ENCODE peak calls at places on chromosomes 16 and 17, in eight cellular contexts. X is gastrocnemius medialis, I is lung, P is HepG2, N is neural progenitor cell, F is K562, E is upper lobe of right lung, G is transverse colon. R is an unnamed sample.

GRCh38 chr16:2842340-2843000 is 12.4 kb downstream of the ZG16B start:
- DNase-seq in X (no peak), I (peak; percentile 61), P (no peak), N (peak; percentile 69), F (peak; percentile 84), E (peak; percentile 80), G (peak; percentile 52), R (no peak)

GRCh38 chr17:62616993-62617893 is 10.2 kb upstream of the MRC2 start:
- DNase-seq in X (no peak), I (no peak), P (peak; percentile 97), N (peak; percentile 81), F (no peak), E (no peak), G (no peak), R (no peak)

GRCh38 chr17:53721101-53721500 is 101.6 kb upstream of the KIF2B start:
- DNase-seq in X (no peak), I (no peak), P (no peak), N (no peak), F (no peak), E (no peak), G (no peak), R (no peak)

GRCh38 chr16:1082952-1083675 is 10.6 kb downstream of the SSTR5 start:
- DNase-seq in X (no peak), I (no peak), P (peak; percentile 49), N (no peak), F (no peak), E (no peak), G (no peak), R (peak; percentile 64)

GRCh38 chr16:1559446-1559975 is 26.0 kb downstream of the TMEM204 start:
- DNase-seq in X (no peak), I (no peak), P (no peak), N (no peak), F (no peak), E (no peak), G (no peak), R (no peak)

GRCh38 chr16:11272484-11272883 is 945 bp downstream of the PRM3 start:
- DNase-seq in X (no peak), I (no peak), P (no peak), N (no peak), F (no peak), E (no peak), G (no peak), R (no peak)

GRCh38 chr16:89864421-89864820 is 9.0 kb upstream of the TCF25 start:
- DNase-seq in X (no peak), I (no peak), P (no peak), N (no peak), F (no peak), E (no peak), G (no peak), R (peak; percentile 21)

GRCh38 chr16:84226026-84226425 is 13.8 kb downstream of the KCNG4 start:
- DNase-seq in X (no peak), I (no peak), P (no peak), N (no peak), F (no peak), E (no peak), G (no peak), R (no peak)

GRCh38 chr16:75653926-75654325 is 6.4 kb downstream of the TERF2IP start:
- DNase-seq in X (no peak), I (no peak), P (no peak), N (no peak), F (no peak), E (no peak), G (no peak), R (no peak)

GRCh38 chr16:74622005-74622404 is 15.1 kb upstream of the GLG1 start:
- DNase-seq in X (no peak), I (no peak), P (no peak), N (no peak), F (no peak), E (no peak), G (no peak), R (no peak)

GRCh38 chr17:47423406-47424295 is 99.9 kb downstream of the EFCAB13 start:
- DNase-seq in X (no peak), I (no peak), P (no peak), N (peak; percentile 50), F (no peak), E (peak; percentile 69), G (peak; percentile 58), R (peak; percentile 20)

GRCh38 chr17:44901323-44901965 is 2.2 kb upstream of the EFTUD2 start:
- DNase-seq in X (no peak), I (no peak), P (no peak), N (no peak), F (no peak), E (no peak), G (no peak), R (no peak)

DNA sequence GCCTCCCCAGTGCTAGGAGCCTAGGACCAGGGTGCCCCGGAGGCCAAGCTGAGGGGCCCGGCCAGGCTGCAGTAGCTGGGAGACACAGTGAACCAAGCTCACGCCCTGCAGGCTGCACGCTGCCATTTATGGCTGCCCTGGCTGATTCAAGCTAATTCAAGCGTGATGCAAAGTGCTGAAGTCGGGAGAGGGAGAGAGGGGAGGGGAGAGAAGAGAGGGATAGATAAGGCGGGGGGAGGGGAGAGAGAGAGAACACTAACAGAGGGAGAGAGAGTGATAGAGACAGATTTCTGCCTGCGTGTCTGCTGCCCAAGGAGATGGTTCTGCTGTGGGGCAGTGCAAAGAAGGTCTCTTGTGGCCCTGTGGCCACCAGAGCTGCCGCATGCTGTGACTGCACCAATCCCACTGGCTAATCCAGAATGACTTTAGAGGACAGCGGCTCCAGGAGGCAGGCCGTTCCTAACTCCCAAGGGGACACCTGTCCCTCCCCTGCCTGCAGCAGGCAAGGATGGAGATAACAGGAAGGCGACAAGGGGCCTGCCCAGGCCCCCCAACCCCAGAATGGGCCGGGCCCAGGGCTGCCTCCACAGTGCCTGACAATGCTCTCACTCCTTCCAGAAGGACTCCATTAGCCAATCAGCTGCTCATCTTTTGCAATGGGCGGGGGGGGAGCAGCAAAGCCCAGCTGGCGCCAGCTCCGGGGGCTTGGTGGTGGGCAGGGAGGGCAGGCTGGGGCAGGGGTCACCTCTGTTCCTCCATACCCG is 12.9 kb downstream of the MXRA7 start:
- DNase-seq in X (no peak), I (no peak), P (no peak), N (peak; percentile 91), F (peak; percentile 72), E (no peak), G (no peak), R (no peak)
- H3K27ac ChIP-seq in X (peak overlapping the region; percentile 72), I (peak overlapping the region; percentile 92), P (no peak overlapping the region), N (peak overlapping the region; percentile 57), F (no peak overlapping the region), E (peak overlapping the region; percentile 63), G (peak overlapping the region; percentile 92), R (peak overlapping the region; percentile 13)

GRCh38 chr16:49594706-49595534 is 221.3 kb downstream of the C16orf78 start:
- DNase-seq in X (no peak), I (no peak), P (no peak), N (no peak), F (no peak), E (no peak), G (no peak), R (no peak)

GRCh38 chr16:49593423-49594040 is 219.9 kb downstream of the C16orf78 start:
- DNase-seq in X (no peak), I (no peak), P (no peak), N (no peak), F (no peak), E (no peak), G (no peak), R (no peak)

GRCh38 chr16:49590166-49590871 is 216.7 kb downstream of the C16orf78 start:
- DNase-seq in X (no peak), I (no peak), P (no peak), N (no peak), F (no peak), E (no peak), G (no peak), R (no peak)

GRCh38 chr16:49589721-49590120 is 216.1 kb downstream of the C16orf78 start:
- DNase-seq in X (no peak), I (no peak), P (no peak), N (peak; percentile 71), F (no peak), E (no peak), G (no peak), R (no peak)

DNA sequence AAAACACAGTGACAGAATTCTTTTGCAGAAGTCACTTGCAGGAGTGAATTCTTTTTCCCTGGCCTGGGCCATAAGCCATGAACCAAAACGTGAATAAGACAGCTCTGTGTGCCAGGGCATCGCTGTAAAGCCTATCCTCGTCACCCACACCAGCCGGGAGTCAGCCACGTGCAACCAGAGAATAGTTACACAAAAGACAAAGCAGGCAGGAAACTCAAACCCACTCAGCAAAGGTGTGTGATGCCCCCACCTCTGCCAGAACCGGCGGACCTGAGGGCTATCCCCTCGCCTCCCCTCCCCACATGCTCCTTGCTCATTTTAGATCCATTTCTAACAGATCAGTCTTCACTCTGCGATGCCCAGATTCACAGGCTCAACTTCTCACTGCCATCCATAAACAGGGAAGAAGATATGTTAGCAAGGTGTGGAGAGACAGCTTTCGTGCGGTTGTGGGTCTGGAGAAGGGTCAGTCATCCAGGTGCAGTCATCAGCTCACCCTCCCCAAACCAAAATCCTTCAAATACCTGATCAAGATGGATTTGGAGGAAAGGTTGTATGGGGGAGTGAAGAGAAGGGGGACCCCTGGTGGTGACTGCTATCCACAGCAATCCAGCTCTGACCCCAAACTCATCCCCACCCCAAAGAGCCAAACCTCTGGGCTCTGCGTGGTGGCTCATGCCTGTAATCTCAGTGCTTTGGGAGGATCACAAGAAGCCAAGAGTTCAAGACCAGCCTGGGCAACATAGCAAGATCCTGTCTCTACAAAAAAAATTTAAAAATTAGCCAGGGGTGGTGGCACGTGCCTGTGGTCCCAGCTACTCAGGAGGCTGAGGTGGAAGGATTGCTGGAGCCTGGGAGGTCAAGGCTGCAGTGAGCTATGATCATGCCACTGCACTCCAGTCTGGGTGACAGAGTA is 219.2 kb downstream of the C16orf78 start:
- DNase-seq in X (no peak), I (no peak), P (peak; percentile 28), N (peak; percentile 63), F (peak; percentile 74), E (no peak), G (peak; percentile 25), R (peak; percentile 45)
- TF ChIP-seq CTCF in X (peak; percentile 69), I (peak; percentile 32), P (peak; percentile 81), N (peak; percentile 81), F (peak; percentile 73), E (peak; percentile 76), G (peak; percentile 66), R (peak; percentile 48)

DNA sequence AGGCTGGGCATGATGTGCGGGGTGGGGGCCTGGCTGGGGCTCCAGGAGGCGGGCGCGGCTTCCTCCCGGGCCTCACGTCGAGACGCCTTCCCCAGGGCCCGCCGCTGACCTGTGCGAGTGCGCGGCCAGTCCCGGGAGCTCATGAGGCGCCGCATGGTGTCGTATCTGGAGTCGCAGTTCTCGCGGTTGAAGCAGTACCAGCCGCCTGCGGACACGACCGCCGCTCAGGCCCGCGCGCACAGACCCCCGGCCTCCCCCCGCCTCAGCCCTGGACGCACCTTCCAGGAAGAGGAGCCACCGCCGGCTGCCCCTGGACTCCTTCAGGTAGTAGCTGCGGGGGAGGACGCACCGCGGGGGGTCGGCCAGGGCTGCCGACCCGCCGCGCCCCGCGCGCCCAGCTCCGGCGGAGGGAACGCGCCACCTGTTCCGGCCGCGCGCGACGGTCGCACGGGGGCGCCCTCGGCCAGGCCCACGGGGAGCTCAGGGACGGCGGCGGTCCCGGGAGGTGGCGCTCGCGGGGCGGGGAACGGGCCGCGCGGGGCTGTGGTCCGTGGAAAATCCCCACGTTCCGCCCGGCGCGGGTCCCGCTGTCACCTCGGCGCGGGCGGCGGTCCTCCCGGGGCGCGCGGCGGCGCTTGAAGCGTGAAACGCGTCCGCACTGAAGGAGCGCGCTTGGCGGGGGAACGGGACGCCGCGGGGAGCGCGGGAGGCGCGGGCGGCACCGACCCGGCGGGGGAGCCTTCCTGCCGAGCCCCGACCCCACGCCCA is 1.4 kb downstream of the NOTUM start:
- DNase-seq in X (no peak), I (peak; percentile 68), P (peak; percentile 40), N (peak; percentile 76), F (peak; percentile 87), E (peak; percentile 88), G (peak; percentile 82), R (peak; percentile 41)
- H3K27ac ChIP-seq in X (no peak overlapping the region), I (no peak overlapping the region), P (peak overlapping the region; percentile 86), N (no peak overlapping the region), F (peak overlapping the region; percentile 68), E (no peak overlapping the region), G (no peak overlapping the region), R (no peak overlapping the region)

GRCh38 chr17:39164675-39165143 is 1.3 kb downstream of the ARL5C start:
- DNase-seq in X (peak; percentile 82), I (peak; percentile 84), P (peak; percentile 57), N (peak; percentile 93), F (peak; percentile 85), E (peak; percentile 90), G (peak; percentile 88), R (peak; percentile 91)
- TF ChIP-seq CTCF in X (peak; percentile 81), I (peak; percentile 57), P (peak; percentile 82), N (peak; percentile 82), F (peak; percentile 92), E (peak; percentile 75), G (peak; percentile 75), R (peak; percentile 73)

R was measured in RWPE1.